ENCODE peak calls at places on chromosomes 4 and X, in seven cellular contexts. One of them, this sample, is unnamed.
A peak's percentile ranks its signal among the peaks of the same experiment; 100 is the strongest.

GRCh38 chr4:21949073-21949457 is 493 bp upstream of the KCNIP4 start:
- DNase-seq in lower leg skin: no peak
- DNase-seq in body of pancreas: peak; percentile 26
- DNase-seq in tibial nerve: no peak
- DNase-seq in NB4: no peak
- DNase-seq in HCT116: no peak
- DNase-seq in endothelial cell of umbilical vein: no peak
- DNase-seq in this sample: no peak

GRCh38 chr4:153792007-153792892 is 3.4 kb upstream of the SFRP2 start:
- DNase-seq in HCT116: no peak
- DNase-seq in lower leg skin: no peak
- DNase-seq in body of pancreas: peak; percentile 63
- DNase-seq in NB4: peak; percentile 43
- DNase-seq in tibial nerve: peak; percentile 88
- DNase-seq in endothelial cell of umbilical vein: no peak
- DNase-seq in this sample: peak; percentile 70

GRCh38 chrX:18390941-18391538 is 34.4 kb upstream of the CDKL5 start:
- DNase-seq in endothelial cell of umbilical vein: peak; percentile 49
- DNase-seq in tibial nerve: peak; percentile 87
- DNase-seq in lower leg skin: peak; percentile 54
- DNase-seq in HCT116: peak; percentile 57
- DNase-seq in NB4: peak; percentile 66
- DNase-seq in body of pancreas: peak; percentile 85
- DNase-seq in this sample: peak; percentile 54

GRCh38 chr4:103934178-103934789 is 214.5 kb upstream of the TACR3 start:
- DNase-seq in endothelial cell of umbilical vein: peak; percentile 43
- DNase-seq in HCT116: peak; percentile 58
- DNase-seq in NB4: peak; percentile 53
- DNase-seq in tibial nerve: peak; percentile 42
- DNase-seq in lower leg skin: no peak
- DNase-seq in body of pancreas: peak; percentile 45
- DNase-seq in this sample: peak; percentile 71

GRCh38 chr4:139242511-139243051 is 37.4 kb downstream of the MGARP start:
- DNase-seq in body of pancreas: no peak
- DNase-seq in HCT116: no peak
- DNase-seq in tibial nerve: no peak
- DNase-seq in lower leg skin: no peak
- DNase-seq in endothelial cell of umbilical vein: peak; percentile 11
- DNase-seq in NB4: no peak
- DNase-seq in this sample: no peak

GRCh38 chrX:77223046-77223445 is 224.1 kb upstream of the FGF16 start:
- DNase-seq in body of pancreas: no peak
- DNase-seq in lower leg skin: no peak
- DNase-seq in NB4: no peak
- DNase-seq in HCT116: no peak
- DNase-seq in tibial nerve: no peak
- DNase-seq in endothelial cell of umbilical vein: no peak
- DNase-seq in this sample: no peak

GRCh38 chr4:40579983-40580382 is 49.7 kb downstream of the RBM47 start:
- DNase-seq in lower leg skin: no peak
- DNase-seq in tibial nerve: no peak
- DNase-seq in body of pancreas: no peak
- DNase-seq in endothelial cell of umbilical vein: no peak
- DNase-seq in HCT116: no peak
- DNase-seq in NB4: no peak
- DNase-seq in this sample: no peak

GRCh38 chr4:169952236-169953088 is 73.7 kb downstream of the MFAP3L start:
- DNase-seq in lower leg skin: no peak
- DNase-seq in tibial nerve: no peak
- DNase-seq in HCT116: no peak
- DNase-seq in NB4: peak; percentile 67
- DNase-seq in body of pancreas: no peak
- DNase-seq in endothelial cell of umbilical vein: no peak
- DNase-seq in this sample: no peak

GRCh38 chr4:69984030-69984443 is 11.7 kb upstream of the STATH start:
- DNase-seq in tibial nerve: no peak
- DNase-seq in NB4: peak; percentile 4
- DNase-seq in endothelial cell of umbilical vein: peak; percentile 29
- DNase-seq in body of pancreas: peak; percentile 67
- DNase-seq in HCT116: no peak
- DNase-seq in lower leg skin: no peak
- DNase-seq in this sample: no peak

GRCh38 chr4:10461091-10461849 is 4.0 kb upstream of the ZNF518B start:
- DNase-seq in HCT116: no peak
- DNase-seq in lower leg skin: no peak
- DNase-seq in body of pancreas: peak; percentile 47
- DNase-seq in endothelial cell of umbilical vein: peak; percentile 67
- DNase-seq in NB4: peak; percentile 16
- DNase-seq in tibial nerve: peak; percentile 10
- DNase-seq in this sample: peak; percentile 92

GRCh38 chr4:11042760-11043159 is 358.2 kb upstream of the CLNK start:
- DNase-seq in HCT116: no peak
- DNase-seq in body of pancreas: no peak
- DNase-seq in endothelial cell of umbilical vein: no peak
- DNase-seq in tibial nerve: no peak
- DNase-seq in lower leg skin: no peak
- DNase-seq in NB4: no peak
- DNase-seq in this sample: no peak

GRCh38 chr4:98261291-98262271 is at the start of gene RAP1GDS1:
- DNase-seq in NB4: peak; percentile 56
- DNase-seq in lower leg skin: peak; percentile 57
- DNase-seq in HCT116: peak; percentile 22
- DNase-seq in tibial nerve: peak; percentile 17
- DNase-seq in endothelial cell of umbilical vein: peak; percentile 73
- DNase-seq in body of pancreas: peak; percentile 50
- DNase-seq in this sample: peak; percentile 61

GRCh38 chr4:128310266-128310697 is 22.7 kb upstream of the PGRMC2 start:
- DNase-seq in lower leg skin: no peak
- DNase-seq in endothelial cell of umbilical vein: no peak
- DNase-seq in tibial nerve: no peak
- DNase-seq in body of pancreas: peak; percentile 61
- DNase-seq in NB4: no peak
- DNase-seq in HCT116: no peak
- DNase-seq in this sample: peak; percentile 68

GRCh38 chr4:14842964-14843630 is 159.2 kb upstream of the CPEB2 start:
- DNase-seq in tibial nerve: no peak
- DNase-seq in body of pancreas: no peak
- DNase-seq in endothelial cell of umbilical vein: no peak
- DNase-seq in lower leg skin: no peak
- DNase-seq in NB4: no peak
- DNase-seq in HCT116: no peak
- DNase-seq in this sample: no peak

GRCh38 chrX:151703487-151703886 is 8.2 kb downstream of the PRRG3 start:
- DNase-seq in endothelial cell of umbilical vein: no peak
- DNase-seq in body of pancreas: peak; percentile 48
- DNase-seq in lower leg skin: no peak
- DNase-seq in HCT116: no peak
- DNase-seq in NB4: no peak
- DNase-seq in tibial nerve: no peak
- DNase-seq in this sample: no peak

GRCh38 chrX:151873096-151873495 is 39.6 kb upstream of the MAGEA4 start:
- DNase-seq in endothelial cell of umbilical vein: no peak
- DNase-seq in body of pancreas: no peak
- DNase-seq in NB4: no peak
- DNase-seq in tibial nerve: no peak
- DNase-seq in HCT116: no peak
- DNase-seq in lower leg skin: no peak
- DNase-seq in this sample: no peak

GRCh38 chr4:185232370-185232769 is 23.0 kb downstream of the SNX25 start:
- DNase-seq in HCT116: no peak
- DNase-seq in endothelial cell of umbilical vein: no peak
- DNase-seq in lower leg skin: no peak
- DNase-seq in NB4: no peak
- DNase-seq in tibial nerve: no peak
- DNase-seq in body of pancreas: no peak
- DNase-seq in this sample: no peak

GRCh38 chrX:139932077-139932900 is 564 bp downstream of the ATP11C start:
- DNase-seq in endothelial cell of umbilical vein: peak; percentile 22
- DNase-seq in tibial nerve: peak; percentile 20
- DNase-seq in body of pancreas: peak; percentile 59
- DNase-seq in HCT116: no peak
- DNase-seq in NB4: peak; percentile 55
- DNase-seq in lower leg skin: peak; percentile 14
- DNase-seq in this sample: peak; percentile 76

GRCh38 chr4:112766422-112766821 is 129.5 kb downstream of the LARP7 start:
- DNase-seq in lower leg skin: peak; percentile 15
- DNase-seq in tibial nerve: peak; percentile 63
- DNase-seq in HCT116: no peak
- DNase-seq in NB4: peak; percentile 38
- DNase-seq in body of pancreas: no peak
- DNase-seq in endothelial cell of umbilical vein: no peak
- DNase-seq in this sample: peak; percentile 8

GRCh38 chrX:141176586-141177451 is at the start of gene LDOC1:
- DNase-seq in lower leg skin: peak; percentile 31
- DNase-seq in tibial nerve: peak; percentile 56
- DNase-seq in HCT116: no peak
- DNase-seq in body of pancreas: peak; percentile 85
- DNase-seq in NB4: no peak
- DNase-seq in endothelial cell of umbilical vein: peak; percentile 82
- DNase-seq in this sample: peak; percentile 3

GRCh38 chr4:120948382-120948781 is 25.9 kb upstream of the PRDM5 start:
- DNase-seq in NB4: no peak
- DNase-seq in endothelial cell of umbilical vein: no peak
- DNase-seq in body of pancreas: no peak
- DNase-seq in HCT116: peak; percentile 7
- DNase-seq in tibial nerve: no peak
- DNase-seq in lower leg skin: no peak
- DNase-seq in this sample: no peak

GRCh38 chrX:120604359-120604782 is 470 bp downstream of the MCTS1 start:
- DNase-seq in lower leg skin: no peak
- DNase-seq in endothelial cell of umbilical vein: peak; percentile 45
- DNase-seq in body of pancreas: peak; percentile 58
- DNase-seq in tibial nerve: no peak
- DNase-seq in NB4: peak; percentile 59
- DNase-seq in HCT116: no peak
- DNase-seq in this sample: peak; percentile 47

GRCh38 chrX:120603707-120604358 is at the start of gene MCTS1:
- DNase-seq in lower leg skin: peak; percentile 85
- DNase-seq in NB4: peak; percentile 95
- DNase-seq in body of pancreas: peak; percentile 90
- DNase-seq in tibial nerve: peak; percentile 71
- DNase-seq in endothelial cell of umbilical vein: peak; percentile 94
- DNase-seq in HCT116: peak; percentile 95
- DNase-seq in this sample: peak; percentile 90
- TF ChIP-seq POLR2A in lower leg skin: no peak
- TF ChIP-seq POLR2A in NB4: peak; percentile 40
- TF ChIP-seq POLR2A in body of pancreas: peak; percentile 80
- TF ChIP-seq POLR2A in tibial nerve: peak; percentile 34
- TF ChIP-seq POLR2A in endothelial cell of umbilical vein: no peak
- TF ChIP-seq POLR2A in HCT116: no peak
- TF ChIP-seq POLR2A in this sample: peak; percentile 72

GRCh38 chrX:129791336-129791735 is 11.6 kb downstream of the SASH3 start:
- DNase-seq in lower leg skin: no peak
- DNase-seq in endothelial cell of umbilical vein: no peak
- DNase-seq in tibial nerve: no peak
- DNase-seq in HCT116: no peak
- DNase-seq in NB4: no peak
- DNase-seq in body of pancreas: no peak
- DNase-seq in this sample: no peak

GRCh38 chrX:129790808-129791207 is 11.1 kb downstream of the SASH3 start:
- DNase-seq in body of pancreas: no peak
- DNase-seq in tibial nerve: no peak
- DNase-seq in endothelial cell of umbilical vein: no peak
- DNase-seq in HCT116: no peak
- DNase-seq in NB4: no peak
- DNase-seq in lower leg skin: no peak
- DNase-seq in this sample: no peak

GRCh38 chrX:129792586-129793291 is 13.0 kb downstream of the SASH3 start:
- DNase-seq in tibial nerve: no peak
- DNase-seq in endothelial cell of umbilical vein: no peak
- DNase-seq in body of pancreas: no peak
- DNase-seq in HCT116: no peak
- DNase-seq in lower leg skin: no peak
- DNase-seq in NB4: no peak
- DNase-seq in this sample: no peak

GRCh38 chrX:129793604-129794191 is 13.9 kb downstream of the SASH3 start:
- DNase-seq in HCT116: no peak
- DNase-seq in tibial nerve: no peak
- DNase-seq in NB4: no peak
- DNase-seq in endothelial cell of umbilical vein: no peak
- DNase-seq in lower leg skin: no peak
- DNase-seq in body of pancreas: no peak
- DNase-seq in this sample: no peak

DNA sequence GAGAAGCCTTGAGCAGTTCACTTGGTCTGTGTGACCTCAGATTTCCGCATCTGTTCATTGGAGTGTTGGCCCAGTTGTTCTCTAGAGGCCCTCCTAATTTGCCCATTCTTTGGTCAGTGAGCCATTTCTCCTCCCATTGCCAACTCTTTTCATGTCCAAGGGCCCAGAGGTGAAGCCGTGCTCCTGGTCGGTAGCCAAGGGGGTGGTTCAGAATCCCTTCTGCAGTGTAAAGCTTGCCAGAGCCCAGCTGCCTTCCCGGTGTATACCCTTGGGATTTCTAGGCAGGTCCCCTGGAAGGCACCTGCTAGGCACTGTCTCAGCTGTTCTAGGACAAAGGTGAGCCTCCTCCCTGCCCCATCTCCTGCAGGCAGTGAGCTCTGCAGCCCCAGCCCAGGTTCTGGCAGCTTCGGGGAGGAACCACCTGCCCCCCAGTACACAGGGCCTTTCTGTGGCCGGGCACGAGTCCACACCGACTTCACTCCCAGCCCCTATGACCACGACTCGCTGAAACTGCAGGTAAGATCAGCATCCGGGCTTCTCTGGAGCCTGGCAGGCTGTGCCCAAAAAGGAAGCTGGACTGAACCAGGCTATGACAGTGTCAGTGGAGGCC is 12.3 kb downstream of the SASH3 start:
- DNase-seq in NB4: no peak
- DNase-seq in tibial nerve: no peak
- DNase-seq in HCT116: no peak
- DNase-seq in body of pancreas: no peak
- DNase-seq in lower leg skin: no peak
- DNase-seq in endothelial cell of umbilical vein: no peak
- DNase-seq in this sample: no peak
- TF ChIP-seq POLR2A in NB4: no peak
- TF ChIP-seq POLR2A in tibial nerve: no peak
- TF ChIP-seq POLR2A in HCT116: no peak
- TF ChIP-seq POLR2A in body of pancreas: no peak
- TF ChIP-seq POLR2A in lower leg skin: no peak
- TF ChIP-seq POLR2A in endothelial cell of umbilical vein: no peak
- TF ChIP-seq POLR2A in this sample: no peak

GRCh38 chrX:112211459-112211858 is 128.9 kb upstream of the TRPC5 start:
- DNase-seq in lower leg skin: no peak
- DNase-seq in tibial nerve: no peak
- DNase-seq in NB4: peak; percentile 47
- DNase-seq in body of pancreas: no peak
- DNase-seq in HCT116: no peak
- DNase-seq in endothelial cell of umbilical vein: no peak
- DNase-seq in this sample: no peak
- TF ChIP-seq POLR2A in lower leg skin: no peak
- TF ChIP-seq POLR2A in tibial nerve: no peak
- TF ChIP-seq POLR2A in NB4: no peak
- TF ChIP-seq POLR2A in body of pancreas: no peak
- TF ChIP-seq POLR2A in HCT116: no peak
- TF ChIP-seq POLR2A in endothelial cell of umbilical vein: no peak
- TF ChIP-seq POLR2A in this sample: no peak

DNA sequence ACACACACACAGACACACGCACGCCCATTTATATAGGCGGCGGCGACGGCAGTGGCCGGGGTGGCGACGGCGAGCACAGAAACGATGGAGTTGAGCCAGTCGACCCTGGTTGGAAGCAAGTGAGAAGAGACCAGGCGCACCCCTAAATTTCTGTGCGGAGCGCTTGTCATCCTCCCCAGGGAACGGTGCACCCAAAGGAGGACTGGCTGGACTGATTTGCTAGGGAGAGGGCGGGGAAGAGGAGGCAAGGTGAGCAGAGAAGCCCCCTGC is 296 bp downstream of the NHS start:
- DNase-seq in body of pancreas: no peak
- DNase-seq in NB4: no peak
- DNase-seq in lower leg skin: no peak
- DNase-seq in tibial nerve: no peak
- DNase-seq in HCT116: no peak
- DNase-seq in endothelial cell of umbilical vein: no peak
- DNase-seq in this sample: no peak
- TF ChIP-seq POLR2A in body of pancreas: no peak
- TF ChIP-seq POLR2A in NB4: no peak
- TF ChIP-seq POLR2A in lower leg skin: no peak
- TF ChIP-seq POLR2A in tibial nerve: no peak
- TF ChIP-seq POLR2A in HCT116: no peak
- TF ChIP-seq POLR2A in endothelial cell of umbilical vein: no peak
- TF ChIP-seq POLR2A in this sample: no peak